ENCODE peak calls at places on chromosomes 12 and 14, in nine cellular contexts. R, Y, N, Q, T, H, K, U and J are unnamed samples.
A peak's percentile ranks its signal among the peaks of the same experiment; 100 is the strongest.

GRCh38 chr14:37436519-37436918 is 158.5 kb downstream of the FOXA1 start:
- DNase-seq in R (no peak), Y (no peak), N (no peak), Q (no peak), T (no peak), H (no peak), K (peak; percentile 5), U (no peak), J (no peak)

GRCh38 chr12:117152793-117153775 is 37.2 kb downstream of the FBXO21 start:
- DNase-seq in R (no peak), Y (no peak), N (no peak), Q (peak; percentile 72), T (no peak), H (no peak), K (no peak), U (no peak), J (no peak)

GRCh38 chr12:31952418-31952817 is 6.8 kb upstream of the RESF1 start:
- DNase-seq in R (no peak), Y (no peak), N (no peak), Q (no peak), T (no peak), H (no peak), K (no peak), U (no peak), J (no peak)

GRCh38 chr12:123364532-123365140 is at the start of gene SBNO1:
- DNase-seq in R (peak; percentile 92), Y (peak; percentile 93), N (peak; percentile 93), Q (peak; percentile 98), T (peak; percentile 85), H (peak; percentile 97), K (peak; percentile 94), U (peak; percentile 92), J (peak; percentile 95)

GRCh38 chr12:122998316-122998715 is 17.8 kb downstream of the ARL6IP4 start:
- DNase-seq in R (no peak), Y (no peak), N (no peak), Q (no peak), T (no peak), H (no peak), K (no peak), U (no peak), J (peak; percentile 46)

GRCh38 chr14:60051690-60052324 is 39.9 kb upstream of the PCNX4 start:
- DNase-seq in R (no peak), Y (no peak), N (no peak), Q (no peak), T (peak; percentile 0), H (no peak), K (no peak), U (no peak), J (no peak)

GRCh38 chr12:109781668-109782321 is 51.4 kb downstream of the TRPV4 start:
- DNase-seq in R (no peak), Y (no peak), N (no peak), Q (no peak), T (no peak), H (no peak), K (no peak), U (no peak), J (no peak)

GRCh38 chr14:28651148-28651547 is 115.4 kb upstream of the FOXG1 start:
- DNase-seq in R (no peak), Y (no peak), N (no peak), Q (no peak), T (peak; percentile 5), H (no peak), K (no peak), U (no peak), J (no peak)

GRCh38 chr12:42705863-42706262 is 116.3 kb upstream of the PRICKLE1 start:
- DNase-seq in R (peak; percentile 34), Y (no peak), N (peak; percentile 75), Q (peak; percentile 89), T (peak; percentile 95), H (peak; percentile 93), K (no peak), U (peak; percentile 45), J (peak; percentile 71)

DNA sequence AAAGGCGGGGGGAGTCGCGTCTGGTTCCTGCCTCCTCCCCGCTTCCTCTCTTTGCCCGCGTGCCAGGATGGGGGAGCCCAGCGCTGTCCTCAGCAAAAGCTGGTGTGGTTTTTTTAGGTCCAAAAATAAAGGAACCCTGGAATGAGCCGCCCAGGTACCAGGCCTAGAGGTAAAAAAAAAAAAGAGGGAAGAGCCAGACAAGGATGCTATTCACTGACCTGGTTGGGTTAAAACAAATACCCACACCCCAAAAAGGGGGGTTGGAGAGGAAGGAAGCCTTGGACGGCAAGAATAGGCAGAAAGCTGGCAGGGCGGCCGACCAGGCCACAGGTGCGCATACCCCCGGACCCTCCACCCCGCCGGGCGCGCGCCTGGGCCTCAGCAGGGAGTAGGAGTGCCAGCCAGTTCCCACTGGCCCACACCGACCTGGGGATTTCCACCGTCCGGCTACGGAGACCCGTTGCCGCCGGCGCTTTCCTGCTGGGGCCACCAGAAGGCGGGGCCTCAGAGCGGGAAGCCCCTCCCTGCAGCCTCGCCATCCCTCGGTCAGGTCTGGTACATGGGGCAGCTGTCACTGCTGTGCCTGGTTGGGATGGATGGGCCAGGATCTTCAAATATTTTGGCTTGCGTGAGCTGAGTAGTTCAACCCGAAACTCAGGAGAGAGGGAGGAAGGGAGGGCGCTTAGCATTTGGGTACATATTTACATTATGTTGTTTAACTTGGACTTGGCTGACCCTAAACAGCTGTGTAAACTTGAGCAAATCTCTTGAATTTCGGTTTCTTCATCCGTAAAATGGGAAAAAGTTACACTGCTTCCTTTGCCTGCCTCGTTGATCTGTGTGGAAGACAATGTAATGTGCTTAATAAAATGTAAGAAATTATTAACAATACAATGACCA is 5.4 kb upstream of the IRF2BPL start:
- DNase-seq in R (peak; percentile 82), Y (peak; percentile 93), N (peak; percentile 89), Q (peak; percentile 97), T (peak; percentile 96), H (peak; percentile 94), K (peak; percentile 94), U (peak; percentile 89), J (peak; percentile 96)
- TF ChIP-seq POLR2A in R (peak; percentile 20), Y (peak; percentile 5), N (peak; percentile 52), Q (no peak), T (peak; percentile 77), H (peak; percentile 7), K (peak; percentile 38), U (peak; percentile 46), J (no peak)

GRCh38 chr12:111314949-111315539 is 53.9 kb downstream of the PHETA1 start:
- DNase-seq in R (no peak), Y (no peak), N (no peak), Q (no peak), T (no peak), H (no peak), K (no peak), U (no peak), J (no peak)
- TF ChIP-seq POLR2A in R (no peak), Y (no peak), N (no peak), Q (no peak), T (no peak), H (no peak), K (no peak), U (no peak), J (no peak)

DNA sequence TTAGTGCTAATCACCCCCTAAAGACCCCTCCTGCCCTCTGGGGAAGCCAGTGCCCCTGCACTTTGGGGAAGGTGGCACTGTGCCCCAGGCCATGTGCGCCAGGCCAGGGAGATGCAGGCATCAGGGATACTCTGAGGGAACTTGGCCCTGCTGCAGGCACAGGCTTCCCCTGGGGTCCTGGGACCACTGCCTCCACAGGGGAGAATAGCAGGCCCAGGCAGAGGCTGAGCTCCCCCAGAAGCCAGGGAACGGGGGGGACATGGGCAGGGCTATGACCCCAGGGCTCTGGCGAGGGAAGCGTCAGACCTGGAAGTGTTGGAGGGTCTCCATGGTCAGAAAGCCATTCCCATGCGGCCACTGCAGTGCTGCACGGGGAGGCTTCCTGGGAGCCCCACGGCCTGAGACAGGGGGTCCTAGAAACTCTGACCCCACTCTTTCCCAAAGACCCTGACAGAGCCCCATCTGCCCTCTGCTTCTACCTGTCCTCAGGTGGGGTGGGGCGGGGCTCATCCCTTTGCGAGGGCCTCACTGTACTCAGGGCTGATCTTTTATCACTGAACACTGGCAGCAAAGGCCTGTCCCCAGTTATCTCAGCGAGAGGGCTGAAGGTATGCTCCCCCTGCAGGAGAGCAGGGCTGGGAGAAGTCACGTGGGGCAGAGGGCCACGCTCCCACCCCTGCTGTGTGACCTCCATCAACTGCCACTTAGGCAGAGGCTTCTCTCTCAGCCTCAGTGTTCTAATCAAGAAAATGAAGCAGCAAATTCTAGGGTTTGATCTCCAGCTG is 160.0 kb downstream of the CALM1 start:
- DNase-seq in R (no peak), Y (no peak), N (no peak), Q (no peak), T (no peak), H (no peak), K (no peak), U (no peak), J (peak; percentile 36)
- TF ChIP-seq POLR2A in R (no peak), Y (no peak), N (no peak), Q (no peak), T (no peak), H (no peak), K (no peak), U (no peak), J (no peak)

GRCh38 chr14:64501326-64502171 is 2.1 kb downstream of the ZBTB25 start:
- DNase-seq in R (peak; percentile 43), Y (peak; percentile 61), N (peak; percentile 46), Q (peak; percentile 91), T (peak; percentile 38), H (peak; percentile 92), K (peak; percentile 53), U (peak; percentile 68), J (no peak)
- TF ChIP-seq POLR2A in R (no peak), Y (peak; percentile 63), N (peak; percentile 37), Q (no peak), T (no peak), H (peak; percentile 39), K (no peak), U (peak; percentile 43), J (no peak)

DNA sequence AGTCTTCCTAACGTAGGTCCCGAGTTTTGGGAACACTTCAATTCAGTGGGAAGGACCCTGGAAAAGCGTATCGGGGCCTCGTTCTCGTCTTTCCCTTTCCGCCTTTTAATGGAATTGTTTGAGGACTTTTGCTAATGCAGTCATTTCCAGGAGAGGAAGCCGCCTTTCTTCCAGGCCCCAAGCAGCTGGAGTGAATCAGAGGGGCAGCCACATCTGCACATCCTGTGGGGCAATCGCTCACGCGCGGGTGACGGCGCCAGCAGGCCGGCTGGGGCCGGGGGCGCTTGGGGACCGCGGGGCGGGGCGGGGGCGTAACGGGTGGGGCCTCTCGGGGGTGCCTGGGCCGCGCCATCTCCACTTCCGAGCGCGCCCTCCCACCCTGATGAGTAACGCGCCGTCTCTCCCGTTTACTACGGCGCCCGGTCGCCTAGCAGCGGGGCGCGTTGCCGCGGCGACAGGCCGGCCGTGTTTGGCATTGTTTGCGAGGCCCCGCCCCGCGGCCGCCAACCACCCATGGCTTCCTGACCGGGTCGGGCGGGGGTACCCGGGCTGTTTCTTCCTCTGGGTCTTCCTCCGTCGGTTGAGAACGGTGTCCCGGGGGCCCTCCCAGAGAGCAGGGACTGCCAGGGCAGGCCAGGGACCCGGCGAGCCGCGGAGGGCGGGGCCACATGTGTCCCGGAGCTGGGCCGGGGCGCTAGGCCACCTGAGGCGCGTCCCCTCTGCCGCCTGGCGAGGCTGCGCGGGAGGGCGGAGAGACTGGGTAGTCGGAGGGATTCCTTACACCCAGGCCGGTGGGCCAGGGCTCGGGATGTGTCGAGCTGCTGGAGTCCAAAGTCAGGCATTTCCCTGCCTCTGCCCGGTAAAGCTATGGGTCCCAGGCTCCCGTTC is 2.3 kb downstream of the GSG1 start:
- DNase-seq in R (peak; percentile 88), Y (peak; percentile 88), N (peak; percentile 92), Q (peak; percentile 99), T (peak; percentile 91), H (peak; percentile 95), K (peak; percentile 95), U (peak; percentile 92), J (peak; percentile 98)
- TF ChIP-seq POLR2A in R (no peak), Y (no peak), N (peak; percentile 33), Q (no peak), T (peak; percentile 82), H (no peak), K (peak; percentile 6), U (peak; percentile 55), J (no peak)